ENCODE peak calls at places on chromosomes 7 and 10, in six cellular contexts. S is fibroblast of the conjunctiva; J is brain microvascular endothelial cell; A is lung; R is naive thymus-derived CD4-positive, alpha-beta T cell; M is DND-41. O is an unnamed sample.

GRCh38 chr10:44301781-44302400 is 83.0 kb downstream of the CXCL12 start:
- DNase-seq in J (no peak), R (no peak), M (no peak), S (no peak), A (no peak), O (no peak)

GRCh38 chr7:107924841-107925490 is 34.0 kb downstream of the DLD start:
- DNase-seq in S (no peak), M (no peak), R (no peak), J (no peak), A (no peak), O (peak)

GRCh38 chr7:127477285-127478039 is 85.0 kb upstream of the ZNF800 start:
- DNase-seq in A (no peak), M (no peak), R (no peak), J (no peak), S (no peak), O (no peak)

GRCh38 chr7:137967143-137968018 is 34.5 kb downstream of the CREB3L2 start:
- DNase-seq in A (no peak), S (no peak), J (peak), M (no peak), R (no peak), O (no peak)

GRCh38 chr10:114626841-114627240 is 31.2 kb downstream of the ABLIM1 start:
- DNase-seq in A (no peak), S (no peak), M (no peak), J (no peak), R (no peak), O (no peak)

GRCh38 chr10:17923728-17924127 is 28.0 kb upstream of the SLC39A12 start:
- DNase-seq in S (peak), J (peak), A (peak), R (no peak), M (no peak), O (no peak)

GRCh38 chr10:28312572-28312971 is 9.7 kb upstream of the MPP7 start:
- DNase-seq in J (no peak), A (no peak), R (no peak), S (no peak), M (no peak), O (no peak)

GRCh38 chr7:115340828-115341227 is 418.9 kb downstream of the MDFIC start:
- DNase-seq in R (no peak), A (no peak), S (peak), M (peak), J (peak), O (peak)

GRCh38 chr10:58001159-58001558 is 266.5 kb downstream of the IPMK start:
- DNase-seq in M (no peak), A (no peak), R (no peak), J (no peak), S (no peak), O (no peak)

GRCh38 chr10:70549962-70550845 is 52.3 kb downstream of the PRF1 start:
- DNase-seq in R (peak), S (peak), J (peak), M (peak), A (peak), O (peak)

GRCh38 chr7:75987026-75987804 is 7.2 kb downstream of the TMEM120A start:
- DNase-seq in A (no peak), R (no peak), M (no peak), J (no peak), S (no peak), O (no peak)

GRCh38 chr10:72851524-72851923 is 42.0 kb upstream of the OIT3 start:
- DNase-seq in A (no peak), M (no peak), S (no peak), J (no peak), R (no peak), O (no peak)

GRCh38 chr10:103896225-103896624 is 21.8 kb downstream of the STN1 start:
- DNase-seq in S (no peak), R (no peak), A (no peak), J (peak), M (no peak), O (no peak)

GRCh38 chr7:26102176-26102575 is 49.8 kb upstream of the NFE2L3 start:
- DNase-seq in R (no peak), A (no peak), M (no peak), S (no peak), J (no peak), O (no peak)

GRCh38 chr7:70189776-70190175 is 591.5 kb downstream of the AUTS2 start:
- DNase-seq in J (no peak), R (no peak), M (no peak), A (no peak), S (no peak), O (no peak)

GRCh38 chr7:103538964-103539709 is 93.1 kb upstream of the SLC26A5 start:
- DNase-seq in S (no peak), R (no peak), J (no peak), M (no peak), A (no peak), O (no peak)

GRCh38 chr7:134742688-134743350 is 36.6 kb upstream of the CALD1 start:
- DNase-seq in S (no peak), A (no peak), R (no peak), M (no peak), J (no peak), O (no peak)

GRCh38 chr10:103693070-103693811 is 162.1 kb downstream of the SH3PXD2A start:
- DNase-seq in R (peak), J (no peak), S (no peak), A (no peak), M (no peak), O (no peak)

GRCh38 chr7:46003896-46004875 is 83.1 kb upstream of the IGFBP3 start:
- DNase-seq in M (no peak), R (no peak), S (peak), A (no peak), J (peak), O (peak)

GRCh38 chr10:21981118-21981517 is 22.4 kb downstream of the DNAJC1 start:
- DNase-seq in A (no peak), M (no peak), R (no peak), S (no peak), J (no peak), O (no peak)

GRCh38 chr7:102830206-102830605 is 81.4 kb downstream of the FAM185A start:
- DNase-seq in R (no peak), J (no peak), A (no peak), S (peak), M (no peak), O (no peak)

GRCh38 chr10:101682172-101682825 is 12.7 kb downstream of the FBXW4 start:
- DNase-seq in M (no peak), R (no peak), J (no peak), A (no peak), S (no peak), O (no peak)

GRCh38 chr7:29377718-29378117 is 183.1 kb downstream of the CHN2 start:
- DNase-seq in J (no peak), R (no peak), S (no peak), A (no peak), M (no peak), O (no peak)

GRCh38 chr7:137287651-137288258 is 55.8 kb downstream of the PTN start:
- DNase-seq in S (no peak), M (no peak), A (no peak), J (peak), R (no peak), O (no peak)

GRCh38 chr10:69360485-69361302 is 56.0 kb downstream of the TACR2 start:
- DNase-seq in A (peak), J (peak), S (peak), M (no peak), R (no peak), O (no peak)